ENCODE peak calls at places on chromosomes 6 and 20, in six cellular contexts. H is GM12878, G is A549, A is H1, Q is HepG2, N is K562. U is an unnamed sample.

GRCh38 chr6:11770546-11771466 is 7.8 kb downstream of the ADTRP start:
- DNase-seq in A (peak; percentile 48), N (peak; percentile 48), G (peak; percentile 92), H (no peak), Q (no peak), U (peak; percentile 24)

GRCh38 chr20:63070301-63070625 is 63.5 kb upstream of the BHLHE23 start:
- DNase-seq in G (no peak), H (no peak), N (no peak), Q (no peak), A (no peak), U (no peak)

GRCh38 chr6:166240889-166241288 is 67.3 kb downstream of the PRR18 start:
- DNase-seq in H (no peak), G (no peak), A (no peak), N (no peak), Q (no peak), U (no peak)

GRCh38 chr6:131980791-131981623 is 29.8 kb upstream of the CCN2 start:
- DNase-seq in H (no peak), Q (peak; percentile 100), N (no peak), A (no peak), G (peak; percentile 59), U (no peak)

GRCh38 chr6:170402318-170403040 is 95.9 kb downstream of the FAM120B start:
- DNase-seq in A (no peak), Q (no peak), H (no peak), G (no peak), N (no peak), U (no peak)

GRCh38 chr6:80742481-80742880 is 636.0 kb downstream of the BCKDHB start:
- DNase-seq in N (peak; percentile 1), H (no peak), A (no peak), G (peak; percentile 16), Q (peak; percentile 1), U (no peak)

GRCh38 chr20:38726849-38727601 is 2.7 kb downstream of the SLC32A1 start:
- DNase-seq in Q (peak; percentile 61), N (peak; percentile 71), A (peak; percentile 99), H (no peak), G (no peak), U (peak; percentile 90)

GRCh38 chr6:111031151-111031550 is 49.3 kb downstream of the RPF2 start:
- DNase-seq in H (no peak), N (no peak), A (no peak), G (no peak), Q (no peak), U (no peak)

GRCh38 chr6:9405369-9405768 is 970.0 kb upstream of the SLC35B3 start:
- DNase-seq in H (no peak), Q (no peak), A (no peak), N (no peak), G (peak; percentile 28), U (no peak)

GRCh38 chr6:120395330-120395729 is 939.0 kb downstream of the TBC1D32 start:
- DNase-seq in N (no peak), H (no peak), G (no peak), Q (no peak), A (no peak), U (no peak)

GRCh38 chr6:28648035-28648877 is 122.6 kb downstream of the GPX5 start:
- DNase-seq in A (peak; percentile 93), Q (peak; percentile 81), H (peak; percentile 77), N (peak; percentile 85), G (peak; percentile 79), U (peak; percentile 60)

GRCh38 chr20:50379049-50379990 is 130.9 kb upstream of the PTPN1 start:
- DNase-seq in G (no peak), H (no peak), A (no peak), Q (no peak), N (no peak), U (peak; percentile 67)

GRCh38 chr20:38805958-38806854 is 709 bp downstream of the PPP1R16B start:
- DNase-seq in H (no peak), N (peak; percentile 37), A (peak; percentile 74), G (no peak), Q (no peak), U (peak; percentile 76)

GRCh38 chr6:39357998-39358686 is 35.6 kb upstream of the KCNK16 start:
- DNase-seq in Q (no peak), A (no peak), G (no peak), H (no peak), N (no peak), U (peak; percentile 68)

GRCh38 chr6:100452998-100453397 is 11.7 kb downstream of the SIM1 start:
- DNase-seq in N (no peak), H (no peak), A (no peak), G (no peak), Q (no peak), U (no peak)

GRCh38 chr6:106773482-106773881 is 144.1 kb downstream of the QRSL1 start:
- DNase-seq in Q (no peak), G (no peak), A (no peak), H (no peak), N (no peak), U (no peak)

GRCh38 chr6:14664616-14665315 is 547.2 kb downstream of the CD83 start:
- DNase-seq in Q (no peak), G (no peak), N (no peak), H (no peak), A (no peak), U (peak; percentile 23)

GRCh38 chr6:138815221-138815620 is 19.3 kb downstream of the ECT2L start:
- DNase-seq in N (no peak), Q (no peak), A (no peak), G (no peak), H (no peak), U (no peak)

GRCh38 chr20:10902836-10903410 is 229.1 kb upstream of the JAG1 start:
- DNase-seq in H (no peak), Q (no peak), N (no peak), G (no peak), A (no peak), U (no peak)

GRCh38 chr20:13898012-13898612 is 92.3 kb downstream of the SEL1L2 start:
- DNase-seq in A (no peak), N (peak; percentile 21), G (no peak), H (no peak), Q (peak; percentile 53), U (peak; percentile 29)

GRCh38 chr20:16612708-16613107 is 39.5 kb upstream of the KIF16B start:
- DNase-seq in G (no peak), N (no peak), A (no peak), Q (no peak), H (no peak), U (no peak)

GRCh38 chr6:156658596-156659316 is 118.4 kb upstream of the ARID1B start:
- DNase-seq in H (no peak), N (no peak), G (no peak), A (no peak), Q (no peak), U (no peak)

GRCh38 chr20:48051810-48052491 is 266.7 kb upstream of the SULF2 start:
- DNase-seq in H (no peak), Q (no peak), N (no peak), A (no peak), G (no peak), U (peak; percentile 69)
- TF ChIP-seq CHD2 in H (no peak), Q (no peak), N (no peak), A (no peak), G (no peak), U (no peak)

DNA sequence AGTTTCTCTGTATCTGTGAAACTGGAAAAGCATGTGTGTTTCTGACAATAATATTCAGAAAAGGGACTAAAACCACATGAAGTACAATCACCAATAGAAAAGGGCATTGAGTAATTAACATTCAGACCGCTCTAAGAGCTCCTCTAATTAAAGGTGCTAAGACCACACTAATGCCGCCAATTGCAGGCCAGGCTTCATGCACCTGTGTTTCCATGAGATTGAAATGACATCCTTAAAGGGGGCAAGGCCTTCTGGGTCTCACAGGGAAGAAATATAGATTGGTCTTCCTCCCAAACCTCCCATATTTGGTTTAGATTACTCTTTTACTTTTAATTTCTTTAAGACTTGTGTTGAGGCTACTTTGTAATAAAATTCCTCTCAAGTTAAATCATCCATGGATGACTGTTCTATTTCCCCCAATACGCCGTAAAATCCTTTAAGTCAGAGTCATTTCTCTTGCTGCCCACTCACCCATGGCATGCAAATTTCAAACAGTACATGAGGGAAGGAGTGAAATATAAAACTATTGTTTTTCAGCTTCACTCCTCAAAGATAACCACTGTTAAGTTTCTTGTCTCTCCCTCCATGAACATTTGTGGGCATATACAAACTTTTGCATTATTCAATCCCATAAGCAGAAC is 110.6 kb downstream of the UBE3D start:
- DNase-seq in A (no peak), N (no peak), Q (no peak), G (no peak), H (no peak), U (no peak)
- TF ChIP-seq CHD2 in A (no peak), N (no peak), Q (no peak), G (no peak), H (no peak), U (no peak)

GRCh38 chr6:78580923-78581322 is 286.4 kb upstream of the IRAK1BP1 start:
- DNase-seq in H (no peak), N (no peak), A (no peak), Q (no peak), G (no peak), U (no peak)

GRCh38 chr6:78578430-78578829 is 288.9 kb upstream of the IRAK1BP1 start:
- DNase-seq in Q (no peak), G (no peak), N (no peak), H (no peak), A (no peak), U (no peak)

GRCh38 chr6:78583079-78583478 is 284.3 kb upstream of the IRAK1BP1 start:
- DNase-seq in A (no peak), G (no peak), H (no peak), Q (no peak), N (no peak), U (no peak)

DNA sequence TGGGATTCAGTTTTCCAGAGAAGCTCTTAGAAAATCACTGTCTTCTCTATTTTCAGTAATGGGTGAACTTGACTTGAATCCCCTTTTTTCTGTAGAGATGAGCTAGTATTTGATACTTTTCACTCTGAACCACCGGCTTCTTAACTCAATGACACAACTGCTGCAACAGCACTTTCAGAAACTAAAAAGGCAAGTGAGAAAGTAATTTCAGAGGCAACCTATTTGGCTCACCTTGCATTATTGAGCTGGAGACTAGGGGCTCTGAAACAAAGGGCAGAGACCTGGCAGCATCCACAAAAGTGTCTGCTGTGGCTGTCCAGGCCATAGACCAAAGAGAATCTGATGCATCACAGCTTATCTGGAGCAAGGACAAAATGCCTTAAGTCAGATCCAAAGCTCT is 289.8 kb upstream of the IRAK1BP1 start:
- DNase-seq in A (no peak), H (no peak), G (no peak), Q (no peak), N (no peak), U (no peak)
- TF ChIP-seq CHD2 in A (no peak), H (no peak), G (no peak), Q (no peak), N (no peak), U (no peak)

DNA sequence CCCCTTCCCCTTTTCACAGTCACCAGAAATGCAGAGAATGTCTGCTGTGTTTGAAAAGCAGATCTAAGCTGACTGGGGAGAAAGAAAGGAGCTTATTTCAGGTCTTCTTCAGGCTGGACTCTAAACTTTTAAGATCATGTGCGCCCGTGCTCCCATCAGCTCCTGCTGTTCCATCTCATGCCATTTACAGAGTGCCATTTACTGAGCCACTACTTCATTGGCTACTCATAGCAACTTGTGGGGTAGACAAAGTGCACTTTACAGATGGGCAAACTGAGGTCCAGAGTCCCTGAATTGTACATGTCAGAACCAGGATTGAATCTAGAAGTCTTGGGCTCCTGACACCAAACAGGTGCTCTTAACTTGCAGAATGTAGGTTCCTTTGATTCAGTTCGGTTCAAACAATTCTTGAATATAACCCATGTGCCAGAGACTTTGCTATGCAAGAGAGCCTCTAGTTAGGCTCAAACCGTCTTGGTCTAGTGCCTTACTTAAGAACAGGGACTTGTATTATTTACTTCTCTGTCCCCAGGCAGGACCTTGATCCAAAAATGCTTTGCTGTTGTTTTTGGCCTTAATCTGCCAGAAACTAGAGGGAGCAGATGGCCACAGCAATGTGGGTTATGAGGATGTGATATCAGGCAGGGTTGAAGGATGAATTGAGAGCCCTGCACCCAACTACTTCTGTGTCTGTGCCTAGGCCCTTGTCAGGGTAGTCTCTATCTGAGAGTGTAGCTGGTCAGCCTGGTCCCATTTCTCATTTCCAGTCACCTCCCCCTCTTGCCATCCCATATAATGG is 56.4 kb downstream of the RALY start:
- DNase-seq in A (no peak), G (no peak), Q (no peak), N (no peak), H (no peak), U (no peak)
- TF ChIP-seq CHD2 in A (no peak), G (no peak), Q (no peak), N (no peak), H (no peak), U (no peak)